ENCODE peak calls at places on chromosomes 4 and X, in five cellular contexts. P is WERI-Rb-1, T is thoracic aorta, D is heart left ventricle, V is upper lobe of right lung. R is an unnamed sample.

GRCh38 chr4:42302348-42302747 is 94.9 kb upstream of the SHISA3 start:
- DNase-seq in P (peak; percentile 87), T (no peak), D (no peak), V (no peak), R (peak; percentile 33)

GRCh38 chr4:153619811-153620210 is 64.3 kb upstream of the TLR2 start:
- DNase-seq in P (no peak), T (no peak), D (no peak), V (no peak), R (peak; percentile 12)

GRCh38 chrX:33892670-33893069 is 239.4 kb downstream of the FAM47A start:
- DNase-seq in P (no peak), T (no peak), D (no peak), V (no peak), R (no peak)

GRCh38 chr4:160180206-160180605 is 1077.3 kb downstream of the RAPGEF2 start:
- DNase-seq in P (no peak), T (no peak), D (no peak), V (no peak), R (no peak)

GRCh38 chrX:27890611-27891010 is 82.8 kb downstream of the MAGEB10 start:
- DNase-seq in P (no peak), T (no peak), D (no peak), V (no peak), R (no peak)

GRCh38 chr4:80192937-80193336 is 4.4 kb upstream of the PRDM8 start:
- DNase-seq in P (no peak), T (no peak), D (no peak), V (no peak), R (no peak)

GRCh38 chrX:15866141-15866540 is 11.5 kb upstream of the AP1S2 start:
- DNase-seq in P (no peak), T (no peak), D (no peak), V (no peak), R (no peak)

GRCh38 chr4:189278559-189279165 is 662.0 kb upstream of the FRG1 start:
- DNase-seq in P (no peak), T (no peak), D (no peak), V (no peak), R (no peak)

GRCh38 chrX:964831-965416 is 247.5 kb downstream of the CRLF2 start:
- DNase-seq in P (no peak), T (no peak), D (no peak), V (no peak), R (no peak)

GRCh38 chrX:3738489-3738888 is 25.0 kb upstream of the PRKX start:
- DNase-seq in P (no peak), T (no peak), D (no peak), V (no peak), R (no peak)

GRCh38 chr4:55947254-55947882 is 1.4 kb upstream of the CEP135 start:
- DNase-seq in P (no peak), T (no peak), D (no peak), V (no peak), R (no peak)

GRCh38 chrX:54633641-54634040 is 103.6 kb downstream of the GNL3L start:
- DNase-seq in P (no peak), T (no peak), D (peak; percentile 6), V (no peak), R (no peak)

GRCh38 chr4:51858605-51859211 is 15.8 kb downstream of the DCUN1D4 start:
- DNase-seq in P (no peak), T (no peak), D (no peak), V (no peak), R (no peak)

GRCh38 chr4:111961806-111962205 is 183.4 kb upstream of the FAM241A start:
- DNase-seq in P (no peak), T (no peak), D (no peak), V (no peak), R (no peak)

GRCh38 chr4:23388699-23389395 is 501.0 kb downstream of the PPARGC1A start:
- DNase-seq in P (no peak), T (no peak), D (no peak), V (no peak), R (no peak)

GRCh38 chr4:155017426-155017825 is 191.0 kb upstream of the NPY2R start:
- DNase-seq in P (no peak), T (no peak), D (no peak), V (no peak), R (no peak)

GRCh38 chr4:6608758-6609414 is 31.6 kb upstream of the MRFAP1 start:
- DNase-seq in P (peak; percentile 81), T (no peak), D (peak; percentile 21), V (no peak), R (peak; percentile 25)

GRCh38 chrX:34915463-34916225 is 27.0 kb upstream of the FAM47B start:
- DNase-seq in P (no peak), T (no peak), D (no peak), V (no peak), R (no peak)

DNA sequence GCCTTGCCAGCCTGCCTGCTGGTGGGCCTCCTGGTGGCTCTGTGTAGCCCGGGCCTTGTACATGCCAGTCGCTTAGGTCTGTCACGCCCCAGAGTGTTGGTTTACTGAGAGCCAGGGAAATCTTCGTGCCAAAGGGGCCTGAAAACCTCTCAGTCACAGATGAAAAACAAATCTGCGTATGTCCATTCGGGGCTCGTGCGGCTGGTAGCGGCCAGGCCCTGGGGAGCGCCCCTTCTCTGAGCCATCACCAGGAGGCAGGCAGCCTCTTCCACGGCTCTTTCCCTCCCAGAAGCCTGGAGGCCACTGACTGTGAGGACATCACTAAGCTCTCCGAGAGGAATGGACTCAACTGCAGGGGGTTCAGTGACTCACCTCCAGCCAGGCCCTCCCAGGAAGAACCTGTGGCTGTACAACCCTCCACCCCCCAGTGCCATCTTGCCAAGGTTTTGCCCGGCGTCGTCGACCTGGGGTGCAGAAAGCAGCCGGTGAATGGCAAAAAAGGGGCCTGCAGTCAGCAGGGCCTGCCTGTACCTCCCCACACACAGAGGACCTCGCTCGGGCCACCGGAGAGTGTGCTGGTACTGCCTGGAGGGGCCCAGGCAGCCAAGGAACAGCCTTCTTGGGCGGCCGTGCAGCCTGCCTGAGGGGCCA is 162.2 kb downstream of the BCOR start:
- DNase-seq in P (peak; percentile 62), T (no peak), D (no peak), V (no peak), R (no peak)
- TF ChIP-seq CTCF in P (peak; percentile 44), T (no peak), D (no peak), V (no peak), R (no peak)

DNA sequence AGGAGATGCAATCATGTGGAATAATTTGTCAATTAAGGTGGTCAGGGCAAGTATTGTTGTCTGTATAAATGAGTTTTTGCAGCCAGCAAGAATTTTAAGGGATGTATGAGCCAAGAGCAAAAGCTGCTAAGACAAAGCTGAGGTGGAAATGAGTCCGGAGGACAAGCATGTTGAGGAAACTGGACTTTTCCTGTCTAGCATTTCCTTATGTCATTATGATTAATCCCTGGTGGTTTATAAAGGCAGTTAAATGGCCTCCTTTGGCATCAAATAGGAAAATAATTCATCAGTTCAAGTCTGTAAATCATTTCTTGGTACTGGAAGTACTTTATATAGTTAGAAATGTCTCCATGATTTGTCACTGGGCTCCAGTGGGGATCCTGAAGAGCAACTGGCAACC is 61.6 kb upstream of the TEX13A start:
- DNase-seq in P (no peak), T (no peak), D (no peak), V (no peak), R (no peak)
- TF ChIP-seq CTCF in P (no peak), T (no peak), D (no peak), V (no peak), R (no peak)

DNA sequence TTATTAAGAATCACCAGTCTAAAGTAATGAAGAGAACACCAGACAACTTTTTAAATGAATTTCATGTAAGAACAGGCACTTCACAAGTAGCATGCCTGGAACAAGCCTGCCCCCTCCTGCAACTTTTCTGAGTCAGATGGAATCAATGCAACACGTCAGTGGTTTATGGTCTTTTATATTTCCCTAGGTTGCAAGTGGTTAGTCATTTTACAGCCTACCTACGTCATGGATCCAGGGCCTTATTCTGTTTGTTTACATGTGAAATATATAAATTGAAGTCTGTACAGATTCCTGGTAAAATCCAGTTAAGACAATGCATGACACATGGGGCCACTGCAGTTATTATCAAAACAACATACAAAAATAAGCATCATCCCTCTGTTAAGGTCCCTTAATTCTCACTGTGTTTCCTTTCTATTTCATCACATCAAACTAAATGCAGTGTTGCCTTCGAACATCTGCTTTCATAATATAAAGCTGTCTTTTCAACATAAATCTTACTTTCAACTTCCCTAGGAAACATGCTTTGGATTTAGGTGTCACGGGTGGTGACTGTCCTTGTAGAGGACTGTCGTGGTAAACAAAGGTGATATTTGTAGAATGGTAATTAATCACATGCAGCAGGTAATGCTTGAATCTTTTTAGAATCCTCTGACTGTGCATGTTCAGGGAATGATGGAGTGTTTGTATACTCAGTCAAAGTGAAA is 309.3 kb downstream of the FRMPD4 start:
- DNase-seq in P (no peak), T (no peak), D (no peak), V (no peak), R (no peak)
- TF ChIP-seq CTCF in P (no peak), T (no peak), D (no peak), V (no peak), R (no peak)

DNA sequence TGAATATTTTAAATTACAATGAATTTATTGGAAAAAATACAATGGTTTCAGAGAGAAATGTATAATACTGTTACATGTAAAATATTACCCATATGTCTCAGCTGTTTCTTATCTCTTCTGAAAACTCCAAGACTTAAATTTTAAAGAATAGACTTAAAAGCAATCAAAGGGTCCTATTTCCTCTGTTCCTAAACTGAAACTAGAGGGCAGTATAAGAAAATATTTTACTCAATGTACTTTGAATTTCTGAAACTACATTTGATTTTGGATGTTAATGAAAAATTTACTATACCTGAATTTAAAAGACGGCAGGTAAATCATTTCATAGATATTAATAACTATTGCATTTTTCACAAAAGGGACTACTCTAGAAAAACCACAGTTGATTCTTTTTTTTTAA is 200.2 kb downstream of the LRBA start:
- DNase-seq in P (no peak), T (no peak), D (no peak), V (no peak), R (no peak)
- TF ChIP-seq CTCF in P (no peak), T (no peak), D (no peak), V (no peak), R (no peak)

GRCh38 chr4:90641856-90642599 is 514.8 kb downstream of the CCSER1 start:
- DNase-seq in P (no peak), T (no peak), D (no peak), V (no peak), R (no peak)
- TF ChIP-seq CTCF in P (no peak), T (no peak), D (no peak), V (no peak), R (no peak)

R was measured in nephron progenitor cell.